ENCODE peak calls at places on chromosomes 2 and 18, in eight cellular contexts. M is Panc1, U is cardiac muscle cell, Q is suprapubic skin, V is tibial artery, B is body of pancreas, I is tibial nerve, F is lower lobe of right lung. H is an unnamed sample. For H3K36me3, the result is how much of the 10 kb centered on the place peaks cover.

GRCh38 chr2:15668611-15669305 is 77.1 kb downstream of the DDX1 start:
- DNase-seq in Q (no peak), M (no peak), B (no peak), F (no peak), V (peak), U (no peak), I (no peak), H (no peak)

GRCh38 chr2:215271466-215271865 is 40.4 kb upstream of the ATIC start:
- DNase-seq in Q (no peak), F (no peak), U (no peak), V (no peak), B (no peak), M (no peak), I (no peak), H (no peak)

GRCh38 chr2:99198103-99198841 is 17.3 kb downstream of the MRPL30 start:
- DNase-seq in F (no peak), I (no peak), M (no peak), B (no peak), Q (no peak), U (no peak), V (no peak), H (peak)

GRCh38 chr18:60676807-60677206 is 304.2 kb upstream of the MC4R start:
- DNase-seq in V (no peak), Q (no peak), M (no peak), F (no peak), I (no peak), B (no peak), U (peak), H (no peak)

GRCh38 chr18:47184419-47185050 is 8.4 kb upstream of the IER3IP1 start:
- DNase-seq in F (peak), B (peak), U (no peak), Q (no peak), I (no peak), M (no peak), V (no peak), H (no peak)

GRCh38 chr18:44602380-44602779 is 78.3 kb upstream of the SETBP1 start:
- DNase-seq in F (no peak), Q (no peak), U (no peak), V (no peak), M (no peak), B (no peak), I (no peak), H (no peak)

GRCh38 chr2:70456594-70457495 is 96.8 kb downstream of the TGFA start:
- DNase-seq in B (no peak), V (no peak), U (no peak), F (no peak), M (no peak), I (no peak), Q (no peak), H (no peak)

GRCh38 chr2:176114120-176114929 is 2.3 kb upstream of the HOXD10 start:
- DNase-seq in V (no peak), F (no peak), I (no peak), B (no peak), U (no peak), Q (no peak), M (no peak), H (no peak)

GRCh38 chr2:219661197-219661954 is 33.9 kb downstream of the SLC4A3 start:
- DNase-seq in V (no peak), Q (peak), F (no peak), U (no peak), B (no peak), I (no peak), M (no peak), H (no peak)

GRCh38 chr2:30577151-30577550 is 130.1 kb downstream of the LCLAT1 start:
- DNase-seq in B (no peak), M (no peak), I (no peak), V (no peak), F (no peak), U (peak), Q (no peak), H (no peak)

GRCh38 chr2:41782306-41783158 is 265.3 kb upstream of the PKDCC start:
- DNase-seq in M (peak), I (no peak), Q (no peak), F (no peak), B (peak), V (no peak), U (peak), H (peak)

GRCh38 chr2:35963344-35963743 is 392.2 kb upstream of the CRIM1 start:
- DNase-seq in V (no peak), Q (no peak), B (no peak), U (no peak), M (no peak), I (no peak), F (no peak), H (no peak)

GRCh38 chr18:27615345-27615844 is 430.3 kb upstream of the CHST9 start:
- DNase-seq in I (no peak), F (no peak), Q (no peak), U (no peak), M (no peak), B (no peak), V (no peak), H (no peak)

GRCh38 chr18:27616324-27616723 is 431.2 kb upstream of the CHST9 start:
- DNase-seq in M (no peak), I (no peak), B (no peak), F (no peak), U (no peak), Q (no peak), V (no peak), H (no peak)

GRCh38 chr18:27621236-27621890 is 436.3 kb upstream of the CHST9 start:
- DNase-seq in Q (no peak), I (no peak), M (no peak), B (no peak), U (no peak), V (no peak), F (no peak), H (no peak)

GRCh38 chr18:27619259-27619772 is 434.2 kb upstream of the CHST9 start:
- DNase-seq in F (no peak), M (no peak), B (no peak), Q (no peak), U (no peak), I (no peak), V (no peak), H (no peak)

GRCh38 chr18:27619906-27620305 is 434.8 kb upstream of the CHST9 start:
- DNase-seq in F (no peak), V (no peak), U (peak), Q (no peak), I (no peak), M (no peak), B (no peak), H (no peak)
- H3K36me3 ChIP-seq in F (under half), V (under half), U (under half), Q (under half), I (under half), M (under half), B (under half), H (under half)

DNA sequence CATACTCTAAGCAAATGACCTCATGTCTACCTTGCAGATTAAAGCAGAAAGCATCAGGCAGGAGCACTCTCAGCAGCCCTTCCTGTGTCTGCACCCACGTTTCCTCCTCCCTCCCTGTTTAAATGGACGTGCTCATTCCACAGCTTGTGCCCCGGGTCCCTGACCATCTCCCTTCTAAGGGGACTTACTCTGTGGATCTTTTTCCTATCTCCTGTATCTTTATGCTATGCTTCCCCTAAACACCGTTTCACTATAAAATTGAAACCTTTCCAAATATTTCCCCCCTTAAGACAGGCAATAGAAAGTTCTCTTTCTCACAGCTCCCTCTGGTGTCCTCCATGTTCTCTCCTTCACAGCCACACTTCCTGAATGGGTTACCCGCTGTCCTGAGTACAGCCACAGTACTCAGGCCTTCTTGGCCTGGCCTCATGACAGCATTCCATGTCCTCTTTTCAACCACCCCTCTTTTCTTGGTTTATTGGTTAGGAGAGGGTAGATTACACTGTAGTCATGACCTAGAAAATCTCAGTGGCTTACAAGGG is 41.1 kb downstream of the TMEM185B start:
- DNase-seq in Q (no peak), F (no peak), B (no peak), U (no peak), M (no peak), V (no peak), I (no peak), H (no peak)
- TF ChIP-seq CTCF in Q (no peak), F (no peak), B (no peak), U (no peak), M (peak), V (no peak), I (no peak), H (no peak)

DNA sequence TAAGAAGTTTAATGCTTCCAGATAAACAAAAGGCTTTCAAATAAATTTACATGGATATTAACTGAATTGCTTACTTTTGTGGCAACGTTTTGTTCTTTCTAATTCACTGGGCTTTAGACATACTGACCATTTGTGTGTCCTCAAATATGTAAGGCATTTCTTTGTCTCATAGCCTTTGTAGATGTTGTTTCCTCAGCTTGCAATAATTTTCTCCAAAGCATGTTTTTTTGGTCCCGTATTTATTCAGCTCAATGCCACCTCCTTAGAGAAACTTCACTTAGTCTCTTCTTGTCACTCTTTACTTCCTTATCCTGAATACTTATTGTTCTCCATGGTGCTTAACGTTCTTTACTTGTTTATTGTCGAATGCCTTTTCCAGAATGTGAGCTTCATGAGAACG is 98.5 kb downstream of the NUP35 start:
- DNase-seq in Q (no peak), U (no peak), V (no peak), I (no peak), F (no peak), B (no peak), M (no peak), H (no peak)
- H3K27ac ChIP-seq in Q (no peak), U (no peak), V (no peak), I (no peak), F (no peak), B (no peak), M (no peak), H (no peak)

DNA sequence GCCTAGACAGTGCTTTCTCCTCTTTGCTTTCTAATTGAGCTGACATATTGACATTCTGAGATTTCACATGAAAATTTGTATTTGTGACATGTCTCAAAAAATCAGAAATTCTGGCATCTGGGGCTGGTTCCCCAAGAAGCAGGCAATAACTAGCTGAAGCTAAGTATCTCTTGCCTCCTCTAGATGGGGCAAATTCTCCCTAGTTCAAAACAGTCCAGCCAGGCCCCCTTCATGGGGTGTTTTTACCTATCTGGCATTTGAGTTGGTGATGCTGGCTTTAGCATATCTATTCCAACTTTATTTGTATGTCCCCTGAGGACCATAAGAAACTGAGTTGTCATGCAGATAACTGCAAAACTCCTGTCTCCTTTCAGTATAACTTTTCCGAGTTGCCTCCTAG is 39.9 kb downstream of the ARHGAP15 start:
- DNase-seq in U (no peak), B (no peak), F (no peak), M (no peak), Q (no peak), V (no peak), I (no peak), H (no peak)
- H3K36me3 ChIP-seq in U (under half), B (under half), F (under half), M (under half), Q (under half), V (under half), I (under half), H (under half)

GRCh38 chr2:168160897-168161296 is 86.5 kb downstream of the STK39 start:
- DNase-seq in Q (no peak), V (no peak), M (peak), U (no peak), B (no peak), I (no peak), F (no peak), H (no peak)
- TF ChIP-seq CTCF in Q (no peak), V (no peak), M (peak), U (peak), B (no peak), I (no peak), F (no peak), H (peak)

DNA sequence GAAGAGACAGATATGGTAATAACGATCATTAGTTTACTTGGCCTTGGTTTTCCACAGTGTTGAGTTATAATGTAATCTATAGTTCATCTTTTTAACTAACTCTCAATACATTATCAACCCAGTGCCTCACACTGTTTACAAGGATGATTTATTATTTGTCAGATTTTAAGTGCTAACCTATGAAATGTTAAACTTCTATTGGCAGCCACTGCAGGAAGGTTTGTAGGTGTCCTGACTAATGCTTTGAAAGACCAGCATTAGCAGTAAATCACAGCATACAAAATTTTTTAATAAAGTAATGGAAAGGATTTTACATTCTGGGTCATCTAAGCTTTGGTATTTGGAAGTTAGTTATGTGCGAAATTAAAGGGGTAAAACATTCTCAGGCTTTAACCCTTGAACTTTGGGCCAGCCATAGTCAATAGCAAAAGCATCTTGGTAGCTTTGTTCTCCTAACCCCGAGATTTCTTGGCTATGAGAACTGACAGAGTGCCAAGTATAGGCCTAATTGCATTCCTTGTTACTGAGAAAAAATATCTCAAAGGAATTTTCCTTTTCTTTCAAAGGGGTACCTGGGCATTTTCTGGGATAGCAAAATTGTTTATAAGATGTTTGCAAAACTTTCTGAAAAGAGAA is 30.6 kb downstream of the SPATS2L start:
- DNase-seq in F (no peak), B (no peak), Q (no peak), I (no peak), M (no peak), V (no peak), U (no peak), H (no peak)
- H3K27ac ChIP-seq in F (no peak), B (peak), Q (no peak), I (no peak), M (peak), V (no peak), U (no peak), H (peak)

DNA sequence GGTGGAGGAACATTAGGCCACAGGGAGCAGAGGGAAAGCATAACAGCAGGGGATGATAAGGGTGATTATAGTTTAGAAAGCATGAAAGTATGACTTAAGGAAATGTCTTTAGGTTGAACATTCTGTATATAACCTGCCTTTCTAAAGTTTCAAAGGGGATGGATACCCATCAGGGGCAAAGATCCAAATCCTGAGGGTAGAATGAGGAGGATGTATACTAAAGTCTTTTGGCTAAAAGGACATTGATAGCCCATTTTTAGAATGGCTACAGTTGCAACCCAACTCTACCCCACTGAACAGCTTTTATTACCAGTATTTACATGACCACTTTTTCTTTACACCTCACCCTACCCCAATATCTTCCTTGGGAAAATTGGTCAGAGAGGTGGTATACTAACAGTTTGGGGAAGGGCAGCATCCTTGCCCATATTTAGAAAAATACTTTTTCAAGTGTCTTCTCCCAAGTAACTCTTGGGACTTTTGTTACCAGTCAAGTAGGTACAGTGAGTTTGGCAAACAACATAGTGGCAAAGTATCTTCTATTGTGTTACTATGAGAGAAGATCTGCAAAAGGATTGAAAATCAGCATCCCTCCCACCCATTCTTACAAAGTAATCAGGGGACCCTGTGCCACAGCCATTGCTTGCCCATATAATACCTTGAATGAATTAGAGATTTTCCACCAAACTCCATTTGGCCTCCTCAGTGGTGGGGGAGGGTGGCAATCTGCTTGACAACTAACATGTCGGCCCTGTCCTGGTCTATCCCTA is 8.3 kb downstream of the MAT2A start:
- DNase-seq in I (no peak), Q (no peak), U (no peak), B (peak), M (no peak), F (no peak), V (no peak), H (no peak)
- H3K36me3 ChIP-seq in I (under half), Q (half or more), U (under half), B (under half), M (under half), F (half or more), V (half or more), H (under half)

GRCh38 chr2:113197347-113198047 is 23.7 kb downstream of the PSD4 start:
- DNase-seq in F (no peak), I (no peak), V (no peak), M (no peak), Q (no peak), B (no peak), U (no peak), H (no peak)

GRCh38 chr2:113195923-113196501 is 22.2 kb downstream of the PSD4 start:
- DNase-seq in Q (no peak), V (no peak), B (no peak), M (no peak), I (no peak), U (no peak), F (no peak), H (no peak)

GRCh38 chr2:113196839-113197238 is 23.1 kb downstream of the PSD4 start:
- DNase-seq in I (no peak), Q (no peak), B (no peak), F (no peak), V (no peak), U (no peak), M (no peak), H (no peak)

GRCh38 chr2:113187771-113188170 is 14.0 kb downstream of the PSD4 start:
- DNase-seq in U (no peak), F (no peak), I (no peak), Q (no peak), B (no peak), V (no peak), M (no peak), H (no peak)

DNA sequence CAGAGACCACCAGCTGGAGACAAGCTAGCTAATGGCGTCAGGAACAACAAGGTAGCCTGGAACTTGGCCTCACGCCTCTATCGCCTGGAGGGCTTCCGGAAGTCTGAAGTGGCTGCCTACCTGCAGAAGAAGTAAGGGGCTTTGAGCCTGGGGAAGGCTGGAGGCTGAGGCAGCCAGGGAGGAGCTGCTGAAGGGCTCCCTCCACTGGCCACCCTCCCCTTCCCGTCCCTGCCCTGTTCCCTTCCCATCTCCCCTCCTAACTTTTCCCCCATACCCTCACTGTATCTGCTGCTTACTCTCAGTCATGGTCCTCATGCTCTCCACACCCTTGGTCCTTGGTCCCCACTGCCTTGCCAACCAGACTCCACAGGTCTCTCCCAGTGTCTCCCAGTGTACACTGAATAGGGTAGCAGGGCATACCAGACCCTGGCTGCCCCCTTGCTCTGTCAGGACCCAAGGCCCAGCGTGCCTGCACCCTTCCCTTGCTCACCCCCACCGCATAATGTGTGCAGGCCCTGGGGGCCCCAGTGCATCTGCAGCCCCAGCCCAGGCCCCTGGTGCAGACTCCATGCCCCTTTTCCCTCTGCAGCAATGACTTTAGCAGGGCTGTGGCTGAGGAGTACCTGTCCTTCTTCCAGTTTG is 18.8 kb downstream of the PSD4 start:
- DNase-seq in V (no peak), I (no peak), Q (no peak), F (no peak), B (no peak), M (no peak), U (no peak), H (no peak)
- TF ChIP-seq CTCF in V (no peak), I (no peak), Q (no peak), F (no peak), B (no peak), M (no peak), U (peak), H (no peak)

GRCh38 chr2:101308432-101309210 is at the start of gene RNF149:
- DNase-seq in F (peak), Q (peak), I (peak), U (peak), M (peak), B (peak), V (peak), H (peak)
- H3K27ac ChIP-seq in F (peak), Q (peak), I (peak), U (peak), M (peak), B (peak), V (peak), H (peak)